ENCODE peak calls at places on chromosomes 1 and 21, in four cellular contexts. Y, I, M and Q are unnamed samples.

GRCh38 chr1:219908170-219908569 is 20.2 kb downstream of the SLC30A10 start:
- DNase-seq in Y (no peak), I (no peak), M (no peak), Q (no peak)

GRCh38 chr1:12555411-12556367 is 62.3 kb downstream of the DHRS3 start:
- DNase-seq in Y (no peak), I (no peak), M (no peak), Q (no peak)

GRCh38 chr1:38337711-38338110 is 291.1 kb upstream of the POU3F1 start:
- DNase-seq in Y (no peak), I (no peak), M (no peak), Q (no peak)

GRCh38 chr1:59077739-59078503 is 219.0 kb upstream of the FGGY start:
- DNase-seq in Y (no peak), I (no peak), M (peak), Q (no peak)

GRCh38 chr21:37642493-37642892 is 273.8 kb downstream of the KCNJ6 start:
- DNase-seq in Y (peak), I (no peak), M (peak), Q (no peak)

GRCh38 chr1:15352122-15352957 is 57.3 kb upstream of the EFHD2 start:
- DNase-seq in Y (peak), I (peak), M (peak), Q (peak)

GRCh38 chr1:224432141-224432540 is 2.5 kb downstream of the WDR26 start:
- DNase-seq in Y (no peak), I (peak), M (no peak), Q (peak)

GRCh38 chr1:42815938-42816599 is 853 bp upstream of the ERMAP start:
- DNase-seq in Y (peak), I (no peak), M (peak), Q (no peak)

GRCh38 chr1:69991644-69992043 is 213.7 kb downstream of the LRRC40 start:
- DNase-seq in Y (no peak), I (peak), M (no peak), Q (peak)

GRCh38 chr1:92951141-92951582 is 10.1 kb downstream of the DIPK1A start:
- DNase-seq in Y (no peak), I (peak), M (no peak), Q (peak)

GRCh38 chr21:14533555-14534400 is 12.3 kb downstream of the SAMSN1 start:
- DNase-seq in Y (peak), I (peak), M (no peak), Q (peak)

GRCh38 chr21:38284221-38284620 is 27.4 kb downstream of the KCNJ15 start:
- DNase-seq in Y (no peak), I (no peak), M (no peak), Q (no peak)

GRCh38 chr1:34060901-34061415 is 104.1 kb downstream of the CSMD2 start:
- DNase-seq in Y (no peak), I (peak), M (no peak), Q (no peak)

GRCh38 chr21:42555756-42556438 is 42.2 kb downstream of the SLC37A1 start:
- DNase-seq in Y (no peak), I (no peak), M (no peak), Q (no peak)

GRCh38 chr21:35995522-35996088 is 64.7 kb downstream of the SETD4 start:
- DNase-seq in Y (no peak), I (no peak), M (no peak), Q (no peak)

GRCh38 chr1:179742291-179742690 is 800 bp upstream of the FAM163A start:
- DNase-seq in Y (no peak), I (no peak), M (no peak), Q (no peak)

GRCh38 chr21:32253215-32253641 is 25.6 kb downstream of the MIS18A start:
- DNase-seq in Y (no peak), I (peak), M (no peak), Q (no peak)

GRCh38 chr1:60657926-60658325 is 424.4 kb upstream of the NFIA start:
- DNase-seq in Y (no peak), I (no peak), M (no peak), Q (no peak)

GRCh38 chr1:25246600-25247023 is 642 bp downstream of the RSRP1 start:
- DNase-seq in Y (peak), I (peak), M (no peak), Q (no peak)

GRCh38 chr1:230157409-230158390 is 90.7 kb downstream of the GALNT2 start:
- DNase-seq in Y (no peak), I (no peak), M (no peak), Q (no peak)

GRCh38 chr1:231238298-231238697 is 2.7 kb upstream of the GNPAT start:
- DNase-seq in Y (no peak), I (no peak), M (no peak), Q (no peak)

GRCh38 chr1:63701187-63701586 is 72.6 kb upstream of the ROR1 start:
- DNase-seq in Y (no peak), I (no peak), M (peak), Q (no peak)

GRCh38 chr1:227869851-227870305 is 54.4 kb downstream of the PRSS38 start:
- DNase-seq in Y (no peak), I (peak), M (no peak), Q (peak)

GRCh38 chr1:216462061-216462775 is 39.0 kb upstream of the USH2A start:
- DNase-seq in Y (no peak), I (no peak), M (no peak), Q (peak)

GRCh38 chr21:37232274-37233018 is 34.7 kb downstream of the VPS26C start:
- DNase-seq in Y (no peak), I (no peak), M (no peak), Q (no peak)

GRCh38 chr1:183073320-183073719 is 50.1 kb downstream of the LAMC1 start:
- DNase-seq in Y (no peak), I (no peak), M (no peak), Q (no peak)